ENCODE peak calls at places on chromosome 1, in seven cellular contexts. O, G, J, F, L, V and D are unnamed samples.

GRCh38 chr1:2635271-2636010 is 2.6 kb upstream of the MMEL1 start:
- DNase-seq in V (peak; percentile 64), O (no peak), G (no peak), F (no peak), J (no peak), L (no peak), D (no peak)

GRCh38 chr1:200971428-200971903 is 52.0 kb downstream of the KIF21B start:
- DNase-seq in G (no peak), F (no peak), V (no peak), O (no peak), J (no peak), L (no peak), D (no peak)

GRCh38 chr1:20634594-20635084 is 1.4 kb downstream of the PINK1 start:
- DNase-seq in J (no peak), L (no peak), O (peak; percentile 59), F (peak; percentile 2), G (peak; percentile 33), V (no peak), D (peak; percentile 34)

GRCh38 chr1:228744918-228745317 is 9.6 kb downstream of the RHOU start:
- DNase-seq in J (no peak), O (no peak), F (no peak), L (no peak), G (no peak), V (no peak), D (no peak)

GRCh38 chr1:89609781-89610456 is 23.0 kb upstream of the LRRC8C start:
- DNase-seq in J (no peak), F (no peak), G (no peak), L (no peak), O (no peak), V (no peak), D (no peak)

GRCh38 chr1:156119503-156120209 is 5.1 kb downstream of the LMNA start:
- DNase-seq in O (no peak), J (no peak), G (peak; percentile 69), L (no peak), V (no peak), F (no peak), D (peak; percentile 84)

GRCh38 chr1:119674835-119675289 is 26.8 kb upstream of the ZNF697 start:
- DNase-seq in F (no peak), L (no peak), V (no peak), O (peak; percentile 59), G (peak; percentile 88), J (no peak), D (peak; percentile 91)

GRCh38 chr1:200880212-200880611 is 7.4 kb downstream of the GPR25 start:
- DNase-seq in O (no peak), G (no peak), V (no peak), F (no peak), L (peak; percentile 80), J (no peak), D (no peak)

GRCh38 chr1:90386899-90387334 is 330.2 kb downstream of the BARHL2 start:
- DNase-seq in V (no peak), J (no peak), L (no peak), F (no peak), G (no peak), O (no peak), D (peak; percentile 66)

GRCh38 chr1:19121192-19121591 is 88.9 kb downstream of the UBR4 start:
- DNase-seq in L (no peak), V (no peak), J (no peak), F (no peak), G (no peak), O (no peak), D (no peak)

GRCh38 chr1:110068646-110069301 is 1.7 kb downstream of the ALX3 start:
- DNase-seq in L (no peak), F (no peak), G (no peak), V (no peak), J (no peak), O (no peak), D (peak; percentile 34)

GRCh38 chr1:30395631-30396030 is 327.8 kb downstream of the MATN1 start:
- DNase-seq in O (no peak), F (no peak), L (no peak), G (no peak), V (no peak), J (no peak), D (no peak)

GRCh38 chr1:41784516-41785279 is 134.0 kb downstream of the HIVEP3 start:
- DNase-seq in G (peak; percentile 80), V (no peak), J (no peak), L (no peak), F (no peak), O (no peak), D (no peak)

GRCh38 chr1:171486048-171486519 is 754 bp downstream of the PRRC2C start:
- DNase-seq in F (peak; percentile 23), G (peak; percentile 66), L (peak; percentile 81), J (peak; percentile 10), O (peak; percentile 44), V (no peak), D (peak; percentile 66)

GRCh38 chr1:41242645-41243171 is 602 bp upstream of the SCMH1 start:
- DNase-seq in L (no peak), O (peak; percentile 13), V (no peak), F (peak; percentile 22), J (no peak), G (no peak), D (peak; percentile 1)

GRCh38 chr1:67787746-67788145 is 45.5 kb downstream of the GNG12 start:
- DNase-seq in V (no peak), J (no peak), G (no peak), O (no peak), F (no peak), L (peak; percentile 25), D (peak; percentile 32)

GRCh38 chr1:216014046-216014445 is 409.2 kb downstream of the USH2A start:
- DNase-seq in L (no peak), V (no peak), G (peak; percentile 43), O (no peak), F (no peak), J (no peak), D (no peak)

GRCh38 chr1:217660353-217661062 is 29.4 kb downstream of the SPATA17 start:
- DNase-seq in F (no peak), L (no peak), O (peak; percentile 46), J (peak; percentile 9), G (peak; percentile 58), V (no peak), D (peak; percentile 57)

GRCh38 chr1:217333939-217334338 is 297.0 kb downstream of the GPATCH2 start:
- DNase-seq in J (peak; percentile 39), V (no peak), F (no peak), G (peak; percentile 5), O (peak; percentile 54), L (no peak), D (peak; percentile 36)

GRCh38 chr1:235402457-235403200 is 35.4 kb downstream of the TBCE start:
- DNase-seq in F (no peak), J (no peak), L (no peak), V (no peak), G (no peak), O (peak; percentile 54), D (peak; percentile 24)

GRCh38 chr1:161709373-161709772 is 2.3 kb downstream of the FCRLA start:
- DNase-seq in J (no peak), V (no peak), L (no peak), O (no peak), G (no peak), F (no peak), D (no peak)

GRCh38 chr1:227787513-227788278 is 27.8 kb upstream of the PRSS38 start:
- DNase-seq in O (peak; percentile 99), G (peak; percentile 94), F (no peak), J (peak; percentile 96), L (peak; percentile 92), V (peak; percentile 94), D (peak; percentile 89)

GRCh38 chr1:40784141-40784770 is 669 bp downstream of the KCNQ4 start:
- DNase-seq in L (no peak), V (no peak), G (no peak), O (no peak), F (no peak), J (peak; percentile 44), D (peak; percentile 25)

GRCh38 chr1:19696820-19697219 is 32.1 kb downstream of the HTR6 start:
- DNase-seq in F (no peak), G (no peak), V (no peak), L (no peak), O (no peak), J (no peak), D (no peak)

GRCh38 chr1:33957854-33958253 is 94.0 kb downstream of the HMGB4 start:
- DNase-seq in J (no peak), V (no peak), O (no peak), G (no peak), F (no peak), L (no peak), D (no peak)

GRCh38 chr1:88777604-88778149 is 93.6 kb downstream of the PKN2 start:
- DNase-seq in O (no peak), V (no peak), F (no peak), G (no peak), J (no peak), L (no peak), D (no peak)

GRCh38 chr1:47569681-47570470 is 132.0 kb downstream of the FOXD2 start:
- DNase-seq in J (no peak), L (no peak), F (no peak), G (peak; percentile 93), V (no peak), O (peak; percentile 85), D (peak; percentile 88)

GRCh38 chr1:12594966-12595838 is 22.8 kb downstream of the DHRS3 start:
- DNase-seq in F (no peak), V (no peak), G (peak; percentile 78), O (no peak), J (no peak), L (no peak), D (peak; percentile 76)

GRCh38 chr1:118990513-118991131 is 2.5 kb upstream of the TBX15 start:
- DNase-seq in F (no peak), L (no peak), J (no peak), G (peak; percentile 60), O (no peak), V (no peak), D (no peak)

GRCh38 chr1:2385606-2386280 is 5.6 kb downstream of the MORN1 start:
- DNase-seq in V (no peak), L (no peak), J (no peak), F (no peak), O (no peak), G (no peak), D (no peak)

GRCh38 chr1:184260382-184260781 is 126.4 kb upstream of the C1orf21 start:
- DNase-seq in G (peak; percentile 90), O (no peak), F (no peak), L (no peak), V (no peak), J (no peak), D (peak; percentile 45)

GRCh38 chr1:54245501-54245900 is 45.5 kb downstream of the MRPL37 start:
- DNase-seq in J (no peak), O (no peak), V (no peak), F (no peak), L (no peak), G (peak; percentile 27), D (no peak)

GRCh38 chr1:100353073-100353801 is 931 bp downstream of the CDC14A start:
- DNase-seq in F (no peak), J (peak; percentile 15), G (peak; percentile 13), O (peak; percentile 13), L (peak; percentile 78), V (peak; percentile 81), D (peak; percentile 61)

GRCh38 chr1:229786974-229787610 is 161.0 kb downstream of the URB2 start:
- DNase-seq in L (no peak), O (no peak), J (no peak), F (no peak), G (no peak), V (no peak), D (no peak)

GRCh38 chr1:30106125-30106524 is 617.3 kb downstream of the MATN1 start:
- DNase-seq in G (peak; percentile 23), L (no peak), J (peak; percentile 51), V (no peak), O (peak; percentile 32), F (no peak), D (peak; percentile 39)

GRCh38 chr1:62989497-62989896 is 205.6 kb downstream of the ATG4C start:
- DNase-seq in L (no peak), G (no peak), O (peak; percentile 9), V (no peak), J (no peak), F (no peak), D (no peak)

GRCh38 chr1:81802601-81803422 is 2.1 kb downstream of the ADGRL2 start:
- DNase-seq in J (peak; percentile 26), V (peak; percentile 81), G (peak; percentile 44), L (no peak), O (no peak), F (no peak), D (peak; percentile 87)

GRCh38 chr1:74512516-74512915 is at the start of gene LRRC53:
- DNase-seq in L (no peak), F (no peak), G (no peak), O (peak; percentile 9), J (no peak), V (no peak), D (no peak)